ENCODE peak calls at places on chromosomes 7 and 10, in four cellular contexts. X, V, D and Z are unnamed samples.

GRCh38 chr7:81186691-81187090 is 267.8 kb upstream of the SEMA3C start:
- DNase-seq in X (no peak), V (no peak), D (no peak), Z (no peak)

GRCh38 chr7:105768117-105768516 is 108.3 kb downstream of the ATXN7L1 start:
- DNase-seq in X (no peak), V (no peak), D (no peak), Z (no peak)

GRCh38 chr7:111076205-111076604 is 14.7 kb upstream of the LRRN3 start:
- DNase-seq in X (no peak), V (no peak), D (no peak), Z (no peak)

GRCh38 chr7:149819141-149819960 is 18.8 kb upstream of the ZNF862 start:
- DNase-seq in X (no peak), V (no peak), D (no peak), Z (no peak)

GRCh38 chr10:3874988-3875841 is 90.2 kb upstream of the KLF6 start:
- DNase-seq in X (no peak), V (no peak), D (no peak), Z (no peak)

GRCh38 chr7:87599336-87599735 is 1.3 kb downstream of the ABCB1 start:
- DNase-seq in X (no peak), V (no peak), D (peak), Z (no peak)

GRCh38 chr7:30436046-30436445 is 42.5 kb downstream of the NOD1 start:
- DNase-seq in X (no peak), V (no peak), D (no peak), Z (no peak)

GRCh38 chr7:100585511-100586265 is at the start of gene LRCH4:
- DNase-seq in X (no peak), V (peak), D (peak), Z (no peak)

GRCh38 chr7:17770710-17771375 is 169.5 kb downstream of the SNX13 start:
- DNase-seq in X (no peak), V (no peak), D (no peak), Z (no peak)

GRCh38 chr7:150451097-150451793 is 815 bp downstream of the GIMAP8 start:
- DNase-seq in X (peak), V (no peak), D (peak), Z (no peak)

GRCh38 chr7:91731962-91732361 is 148.5 kb downstream of the MTERF1 start:
- DNase-seq in X (no peak), V (no peak), D (no peak), Z (no peak)

GRCh38 chr10:10528563-10528910 is 489.1 kb upstream of the CELF2 start:
- DNase-seq in X (no peak), V (no peak), D (no peak), Z (no peak)

GRCh38 chr7:114086491-114086905 is 167.7 kb upstream of the PPP1R3A start:
- DNase-seq in X (no peak), V (no peak), D (no peak), Z (no peak)

GRCh38 chr7:82167568-82168314 is 275.8 kb downstream of the CACNA2D1 start:
- DNase-seq in X (no peak), V (no peak), D (no peak), Z (no peak)

GRCh38 chr10:93421426-93421825 is 60.7 kb downstream of the MYOF start:
- DNase-seq in X (no peak), V (no peak), D (no peak), Z (no peak)

GRCh38 chr7:1480670-1481069 is 21.4 kb upstream of the MICALL2 start:
- DNase-seq in X (no peak), V (no peak), D (no peak), Z (no peak)

GRCh38 chr7:100159099-100159623 is 638 bp upstream of the TRAPPC14 start:
- DNase-seq in X (no peak), V (no peak), D (no peak), Z (no peak)

GRCh38 chr10:97503413-97503812 is 4.7 kb downstream of the UBTD1 start:
- DNase-seq in X (no peak), V (no peak), D (no peak), Z (no peak)

GRCh38 chr7:112290065-112290464 is 83.6 kb downstream of the ZNF277 start:
- DNase-seq in X (no peak), V (no peak), D (no peak), Z (no peak)

GRCh38 chr7:16816820-16817219 is 12.0 kb upstream of the AGR2 start:
- DNase-seq in X (no peak), V (no peak), D (no peak), Z (no peak)

GRCh38 chr10:49596493-49596809 is 13.7 kb upstream of the SLC18A3 start:
- DNase-seq in X (no peak), V (no peak), D (no peak), Z (no peak)

GRCh38 chr7:38548605-38549004 is 82.6 kb downstream of the AMPH start:
- DNase-seq in X (no peak), V (no peak), D (no peak), Z (no peak)

GRCh38 chr10:122034149-122034756 is 45.3 kb downstream of the TACC2 start:
- DNase-seq in X (no peak), V (no peak), D (no peak), Z (no peak)

GRCh38 chr7:84686373-84686772 is 491.8 kb upstream of the SEMA3A start:
- DNase-seq in X (no peak), V (no peak), D (no peak), Z (no peak)

GRCh38 chr7:25314094-25314708 is 85.9 kb upstream of the NPVF start:
- DNase-seq in X (no peak), V (no peak), D (no peak), Z (no peak)

GRCh38 chr10:53403688-53404087 is 631.1 kb upstream of the MBL2 start:
- DNase-seq in X (no peak), V (peak), D (no peak), Z (no peak)

GRCh38 chr10:45155784-45156183 is 155.1 kb downstream of the ZNF22 start:
- DNase-seq in X (no peak), V (no peak), D (no peak), Z (no peak)

GRCh38 chr7:11689096-11689495 is 142.9 kb downstream of the THSD7A start:
- DNase-seq in X (no peak), V (no peak), D (no peak), Z (no peak)

GRCh38 chr10:124967255-124967654 is 25.3 kb downstream of the ZRANB1 start:
- DNase-seq in X (no peak), V (peak), D (no peak), Z (no peak)

GRCh38 chr10:123150229-123150985 is 2.5 kb downstream of the HMX2 start:
- DNase-seq in X (no peak), V (no peak), D (no peak), Z (no peak)

GRCh38 chr10:92848441-92849233 is at the start of gene EXOC6:
- DNase-seq in X (peak), V (peak), D (peak), Z (peak)

GRCh38 chr7:130874071-130874915 is 140.3 kb upstream of the KLF14 start:
- DNase-seq in X (no peak), V (no peak), D (no peak), Z (no peak)

GRCh38 chr7:93475811-93476210 is 98.7 kb downstream of the CALCR start:
- DNase-seq in X (no peak), V (no peak), D (no peak), Z (no peak)